ENCODE peak calls at places on chromosomes 7 and 10, in four cellular contexts. Q is fibroblast of pulmonary artery, K is HFF-Myc, T is fibroblast of lung. U is an unnamed sample.

GRCh38 chr10:52883996-52884871 is 111.7 kb upstream of the MBL2 start:
- DNase-seq in Q (peak), K (peak), T (peak), U (peak)

GRCh38 chr7:47724335-47724982 is 142.5 kb upstream of the TNS3 start:
- DNase-seq in Q (peak), K (peak), T (peak), U (no peak)

GRCh38 chr10:120398180-120398579 is 58.8 kb upstream of the PLPP4 start:
- DNase-seq in Q (no peak), K (no peak), T (no peak), U (no peak)

GRCh38 chr10:91798736-91799579 is 732 bp downstream of the TNKS2 start:
- DNase-seq in Q (peak), K (peak), T (peak), U (no peak)

GRCh38 chr10:1504286-1504685 is 233.0 kb downstream of the ADARB2 start:
- DNase-seq in Q (no peak), K (no peak), T (no peak), U (no peak)

GRCh38 chr7:18890134-18890533 is 227.3 kb downstream of the TWIST1 start:
- DNase-seq in Q (peak), K (peak), T (peak), U (no peak)

GRCh38 chr7:159088016-159088865 is 56.4 kb downstream of the VIPR2 start:
- DNase-seq in Q (no peak), K (no peak), T (no peak), U (no peak)

GRCh38 chr10:62166331-62167154 is 102.1 kb downstream of the RTKN2 start:
- DNase-seq in Q (peak), K (peak), T (peak), U (no peak)

GRCh38 chr7:128923411-128923800 is 12.9 kb upstream of the KCP start:
- DNase-seq in Q (no peak), K (no peak), T (no peak), U (no peak)

GRCh38 chr7:47427046-47427643 is 154.8 kb downstream of the TNS3 start:
- DNase-seq in Q (no peak), K (no peak), T (no peak), U (no peak)

GRCh38 chr7:151896486-151896885 is 19.6 kb upstream of the PRKAG2 start:
- DNase-seq in Q (no peak), K (no peak), T (no peak), U (no peak)

GRCh38 chr7:142984297-142984696 is 22.1 kb upstream of the KEL start:
- DNase-seq in Q (no peak), K (no peak), T (no peak), U (no peak)

GRCh38 chr10:22252286-22252800 is 34.5 kb upstream of the EBLN1 start:
- DNase-seq in Q (peak), K (no peak), T (peak), U (no peak)

GRCh38 chr7:480531-481218 is 39.0 kb downstream of the PDGFA start:
- DNase-seq in Q (no peak), K (no peak), T (no peak), U (no peak)

GRCh38 chr10:127125331-127125730 is 71.1 kb downstream of the INSYN2A start:
- DNase-seq in Q (no peak), K (no peak), T (no peak), U (no peak)

GRCh38 chr10:63671317-63671937 is 150.2 kb downstream of the REEP3 start:
- DNase-seq in Q (peak), K (peak), T (peak), U (no peak)

GRCh38 chr7:156579566-156579965 is 61.0 kb upstream of the RNF32 start:
- DNase-seq in Q (no peak), K (no peak), T (no peak), U (no peak)

GRCh38 chr10:133278577-133279265 is 2.1 kb upstream of the ADAM8 start:
- DNase-seq in Q (peak), K (no peak), T (peak), U (no peak)

GRCh38 chr10:10831085-10831484 is 186.6 kb upstream of the CELF2 start:
- DNase-seq in Q (peak), K (peak), T (peak), U (peak)

DNA sequence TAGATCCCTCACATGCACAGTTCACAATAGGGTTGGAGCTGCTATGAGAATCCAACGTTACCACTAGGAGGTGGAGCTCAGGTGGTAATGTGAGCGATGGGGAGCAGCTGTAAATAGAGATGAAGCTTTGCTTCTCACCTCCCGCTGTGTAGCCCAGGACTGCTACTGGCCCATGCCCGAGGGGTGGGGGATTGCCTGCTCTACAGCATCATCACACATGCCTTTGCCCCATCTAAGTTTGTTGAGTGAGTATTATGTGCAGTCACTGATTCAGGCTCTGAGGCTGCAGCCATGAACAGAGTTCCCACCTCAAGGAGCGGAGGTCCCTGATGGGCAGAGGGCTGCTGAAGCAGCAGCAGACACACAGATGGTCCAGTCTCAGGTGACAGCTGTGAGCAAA is 94.1 kb downstream of the CHST15 start:
- DNase-seq in Q (no peak), K (no peak), T (no peak), U (no peak)
- TF ChIP-seq CTCF in Q (no peak), K (no peak), T (no peak), U (no peak)

DNA sequence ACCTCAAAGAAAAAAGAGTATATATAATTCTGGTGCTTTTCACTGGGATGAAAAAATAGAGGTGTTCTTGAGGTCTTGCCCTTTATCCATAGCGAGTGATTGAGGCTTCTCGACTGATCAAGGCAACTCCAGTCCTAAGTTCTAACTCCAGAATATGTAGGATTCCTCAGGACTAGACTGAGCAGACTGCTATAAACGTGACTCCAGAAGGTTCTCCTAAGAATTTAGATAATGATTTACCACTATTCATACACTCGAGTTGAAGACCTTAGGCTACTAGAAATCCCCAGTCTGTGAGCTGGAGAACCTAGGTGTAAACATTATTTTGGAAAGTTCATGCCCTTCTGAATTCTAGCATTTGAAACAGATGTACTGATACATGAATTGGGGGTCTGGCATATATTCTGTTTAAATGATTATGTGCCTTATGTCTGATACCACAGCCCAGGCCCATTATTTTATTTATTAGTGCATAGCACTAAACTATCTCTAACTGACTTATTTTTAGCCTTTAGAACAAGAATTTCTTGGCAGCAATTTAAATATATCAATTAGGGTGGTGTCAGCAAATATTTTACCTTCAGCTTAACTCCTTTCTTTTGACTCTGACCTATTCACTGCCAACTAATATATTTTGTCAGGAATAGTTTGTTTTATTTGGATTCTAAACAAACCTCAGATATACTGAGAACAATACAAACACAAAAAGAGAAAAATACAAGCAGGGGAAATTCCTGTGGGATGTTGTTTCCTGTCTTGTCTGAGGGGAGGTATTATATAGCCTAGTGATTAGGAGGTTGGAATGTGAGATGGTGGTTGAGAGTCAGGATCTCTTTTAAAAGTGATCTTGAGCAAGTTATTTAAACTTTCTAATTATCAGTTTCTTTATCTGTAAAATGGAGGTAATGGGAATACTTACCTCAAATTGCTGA is 75.8 kb downstream of the PODXL start:
- DNase-seq in Q (peak), K (no peak), T (no peak), U (peak)
- H3K4me3 ChIP-seq in Q (no peak), K (no peak), T (no peak), U (no peak)

DNA sequence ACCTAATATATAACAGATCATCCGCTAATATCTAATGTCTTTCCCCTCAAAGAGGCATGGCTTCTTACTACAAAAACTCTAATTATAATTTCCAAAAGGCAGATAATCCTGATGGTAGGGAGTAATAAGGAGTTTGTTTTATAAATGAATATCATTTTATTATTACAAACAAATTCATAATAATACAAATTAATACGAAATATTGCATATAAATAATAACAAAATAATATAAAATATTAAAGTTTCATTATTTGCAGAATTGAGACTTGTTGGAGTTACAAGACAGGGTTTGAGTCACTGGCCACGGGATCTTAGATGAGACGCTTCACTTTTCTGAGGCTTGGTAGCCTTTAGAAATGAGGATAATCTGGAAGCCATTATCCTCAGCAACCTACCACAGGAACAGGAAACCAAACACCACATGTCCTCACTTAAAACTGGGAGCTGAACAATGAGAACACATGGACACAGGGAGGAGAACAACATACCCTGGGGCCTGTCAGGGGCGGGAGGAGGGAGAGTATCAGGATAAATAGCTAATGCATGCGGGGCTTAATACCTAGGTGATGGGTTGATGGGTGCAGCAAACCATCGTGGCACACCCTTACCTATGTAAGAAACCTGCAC is 48.7 kb downstream of the LRGUK start:
- DNase-seq in Q (no peak), K (peak), T (no peak), U (no peak)
- TF ChIP-seq CTCF in Q (no peak), K (no peak), T (no peak), U (no peak)

GRCh38 chr10:13302821-13303555 is 3.1 kb upstream of the PHYH start:
- DNase-seq in Q (no peak), K (no peak), T (no peak), U (no peak)
- H3K4me3 ChIP-seq in Q (no peak), K (peak), T (no peak), U (no peak)